ENCODE peak calls at places on chromosomes 13 and 19, in ten cellular contexts. R, N, O, A, Z, I, T, D, H and B are unnamed samples.

GRCh38 chr13:95485045-95485517 is 67.4 kb upstream of the CLDN10 start:
- DNase-seq in R (peak), N (peak), O (no peak), A (no peak), Z (no peak), I (no peak), T (no peak), D (no peak), H (no peak), B (no peak)

GRCh38 chr19:3644351-3645066 is 17.9 kb upstream of the CACTIN start:
- DNase-seq in R (peak), N (peak), O (peak), A (no peak), Z (no peak), I (no peak), T (no peak), D (peak), H (no peak), B (peak)

GRCh38 chr13:85853161-85853894 is 54.1 kb upstream of the SLITRK6 start:
- DNase-seq in R (no peak), N (no peak), O (no peak), A (no peak), Z (no peak), I (no peak), T (no peak), D (no peak), H (no peak), B (no peak)

GRCh38 chr19:18245297-18245696 is 19.1 kb upstream of the PDE4C start:
- DNase-seq in R (no peak), N (no peak), O (no peak), A (no peak), Z (no peak), I (no peak), T (no peak), D (no peak), H (no peak), B (no peak)

GRCh38 chr13:102873653-102874052 is 27.8 kb downstream of the ERCC5 start:
- DNase-seq in R (peak), N (no peak), O (no peak), A (no peak), Z (no peak), I (no peak), T (no peak), D (no peak), H (no peak), B (no peak)

GRCh38 chr19:14507704-14508246 is 10.4 kb downstream of the DNAJB1 start:
- DNase-seq in R (no peak), N (peak), O (no peak), A (no peak), Z (no peak), I (no peak), T (no peak), D (no peak), H (no peak), B (no peak)

GRCh38 chr19:13872695-13873389 is 4.1 kb upstream of the NANOS3 start:
- DNase-seq in R (no peak), N (peak), O (peak), A (no peak), Z (no peak), I (peak), T (no peak), D (no peak), H (no peak), B (no peak)

GRCh38 chr19:2040647-2041435 is 10.2 kb downstream of the MKNK2 start:
- DNase-seq in R (no peak), N (no peak), O (no peak), A (no peak), Z (no peak), I (no peak), T (no peak), D (no peak), H (no peak), B (no peak)

GRCh38 chr19:14006766-14007562 is 844 bp upstream of the RFX1 start:
- DNase-seq in R (no peak), N (no peak), O (peak), A (no peak), Z (no peak), I (no peak), T (no peak), D (peak), H (peak), B (no peak)

GRCh38 chr19:17779281-17779930 is 15.5 kb upstream of the B3GNT3 start:
- DNase-seq in R (no peak), N (peak), O (no peak), A (no peak), Z (no peak), I (no peak), T (peak), D (no peak), H (no peak), B (no peak)

GRCh38 chr13:111387026-111387871 is 66.8 kb downstream of the TEX29 start:
- DNase-seq in R (no peak), N (no peak), O (no peak), A (no peak), Z (no peak), I (peak), T (no peak), D (no peak), H (no peak), B (peak)

GRCh38 chr13:113029487-113030258 is 60.7 kb downstream of the MCF2L start:
- DNase-seq in R (no peak), N (peak), O (no peak), A (no peak), Z (peak), I (peak), T (peak), D (no peak), H (peak), B (peak)

GRCh38 chr19:35555301-35556005 is 8.0 kb downstream of the ATP4A start:
- DNase-seq in R (peak), N (peak), O (no peak), A (peak), Z (no peak), I (no peak), T (no peak), D (no peak), H (no peak), B (no peak)

GRCh38 chr19:7456964-7457541 is 31.8 kb downstream of the PEX11G start:
- DNase-seq in R (no peak), N (no peak), O (no peak), A (no peak), Z (no peak), I (no peak), T (no peak), D (no peak), H (no peak), B (no peak)

GRCh38 chr13:112720814-112721197 is 31.0 kb downstream of the ATP11A start:
- DNase-seq in R (no peak), N (no peak), O (peak), A (no peak), Z (no peak), I (no peak), T (no peak), D (no peak), H (no peak), B (no peak)

GRCh38 chr19:38004505-38005223 is 97.7 kb downstream of the SIPA1L3 start:
- DNase-seq in R (peak), N (peak), O (peak), A (no peak), Z (no peak), I (no peak), T (peak), D (peak), H (peak), B (peak)

GRCh38 chr13:106275441-106276032 is 259.9 kb downstream of the EFNB2 start:
- DNase-seq in R (no peak), N (no peak), O (no peak), A (no peak), Z (no peak), I (no peak), T (no peak), D (no peak), H (no peak), B (no peak)

GRCh38 chr19:30116984-30117555 is 175.0 kb downstream of the URI1 start:
- DNase-seq in R (no peak), N (no peak), O (no peak), A (no peak), Z (no peak), I (no peak), T (no peak), D (no peak), H (no peak), B (no peak)

GRCh38 chr13:77466757-77467156 is 68.7 kb upstream of the SCEL start:
- DNase-seq in R (no peak), N (no peak), O (no peak), A (no peak), Z (no peak), I (no peak), T (no peak), D (no peak), H (no peak), B (no peak)

GRCh38 chr19:38815059-38816001 is 2.6 kb upstream of the LGALS4 start:
- DNase-seq in R (no peak), N (no peak), O (no peak), A (no peak), Z (no peak), I (no peak), T (peak), D (no peak), H (no peak), B (no peak)

GRCh38 chr13:74015137-74015536 is 119.1 kb downstream of the KLF12 start:
- DNase-seq in R (no peak), N (no peak), O (no peak), A (no peak), Z (no peak), I (no peak), T (no peak), D (no peak), H (no peak), B (no peak)

GRCh38 chr13:98180092-98180491 is 3.0 kb upstream of the RNF113B start:
- DNase-seq in R (no peak), N (no peak), O (no peak), A (no peak), Z (no peak), I (no peak), T (no peak), D (no peak), H (no peak), B (no peak)

GRCh38 chr13:36981156-36981743 is 17.9 kb downstream of the ALG5 start:
- DNase-seq in R (peak), N (peak), O (no peak), A (peak), Z (no peak), I (no peak), T (no peak), D (peak), H (no peak), B (no peak)

GRCh38 chr13:49563513-49563912 is 21.8 kb downstream of the RCBTB1 start:
- DNase-seq in R (no peak), N (peak), O (no peak), A (no peak), Z (no peak), I (no peak), T (no peak), D (no peak), H (no peak), B (no peak)

GRCh38 chr19:3276341-3276799 is 51.9 kb downstream of the CELF5 start:
- DNase-seq in R (no peak), N (no peak), O (no peak), A (peak), Z (peak), I (peak), T (peak), D (no peak), H (no peak), B (no peak)

GRCh38 chr13:100392709-100393630 is 195.6 kb downstream of the GGACT start:
- DNase-seq in R (peak), N (peak), O (peak), A (no peak), Z (no peak), I (peak), T (peak), D (no peak), H (peak), B (no peak)

GRCh38 chr13:95411641-95412040 is 110.4 kb upstream of the ABCC4 start:
- DNase-seq in R (peak), N (no peak), O (no peak), A (no peak), Z (no peak), I (no peak), T (no peak), D (no peak), H (no peak), B (no peak)

GRCh38 chr19:18645035-18645511 is 8.2 kb downstream of the KLHL26 start:
- DNase-seq in R (no peak), N (no peak), O (peak), A (no peak), Z (no peak), I (no peak), T (no peak), D (peak), H (no peak), B (peak)

GRCh38 chr19:15779756-15780476 is 7.5 kb upstream of the OR10H5 start:
- DNase-seq in R (no peak), N (no peak), O (peak), A (no peak), Z (no peak), I (peak), T (peak), D (peak), H (no peak), B (peak)